ENCODE peak calls at places on chromosomes 1 and 21, in six cellular contexts. Y, J, N, W, V and O are unnamed samples. For H3K4me1, the result is how much of the 10 kb centered on the place peaks cover.

GRCh38 chr1:197961933-197962332 is 44.8 kb downstream of the LHX9 start:
- DNase-seq in Y (no peak), J (no peak), N (no peak), W (no peak), V (no peak), O (no peak)

GRCh38 chr1:89995595-89996397 is 886 bp downstream of the ZNF326 start:
- DNase-seq in Y (no peak), J (no peak), N (no peak), W (no peak), V (no peak), O (no peak)

GRCh38 chr1:219324629-219325367 is 151.1 kb downstream of the LYPLAL1 start:
- DNase-seq in Y (no peak), J (no peak), N (no peak), W (no peak), V (no peak), O (no peak)

GRCh38 chr21:29849735-29850176 is 90.0 kb downstream of the GRIK1 start:
- DNase-seq in Y (no peak), J (no peak), N (peak), W (no peak), V (peak), O (no peak)

GRCh38 chr1:8681317-8681650 is 136.2 kb downstream of the RERE start:
- DNase-seq in Y (no peak), J (no peak), N (no peak), W (no peak), V (no peak), O (no peak)

GRCh38 chr1:38746966-38747600 is 112.5 kb downstream of the RRAGC start:
- DNase-seq in Y (no peak), J (no peak), N (no peak), W (no peak), V (no peak), O (no peak)

GRCh38 chr1:235714205-235714897 is 64.8 kb upstream of the GNG4 start:
- DNase-seq in Y (no peak), J (no peak), N (no peak), W (no peak), V (no peak), O (no peak)

GRCh38 chr21:16624468-16625102 is 888.3 kb upstream of the CXADR start:
- DNase-seq in Y (no peak), J (no peak), N (no peak), W (no peak), V (no peak), O (no peak)

GRCh38 chr21:24112020-24112419 is 1495.3 kb downstream of the MRPL39 start:
- DNase-seq in Y (no peak), J (no peak), N (no peak), W (no peak), V (no peak), O (no peak)

GRCh38 chr1:119011706-119012105 is 23.6 kb upstream of the TBX15 start:
- DNase-seq in Y (no peak), J (no peak), N (no peak), W (no peak), V (no peak), O (no peak)

GRCh38 chr1:228902781-228903572 is 167.7 kb downstream of the RHOU start:
- DNase-seq in Y (peak), J (peak), N (peak), W (peak), V (peak), O (peak)

GRCh38 chr21:35697321-35697808 is 363.0 kb downstream of the SETD4 start:
- DNase-seq in Y (peak), J (peak), N (peak), W (no peak), V (no peak), O (peak)

GRCh38 chr1:19811206-19811851 is 3.8 kb downstream of the RNF186 start:
- DNase-seq in Y (no peak), J (no peak), N (no peak), W (peak), V (no peak), O (no peak)

GRCh38 chr1:111649648-111650047 is 30.1 kb downstream of the RAP1A start:
- DNase-seq in Y (no peak), J (no peak), N (no peak), W (no peak), V (peak), O (no peak)

GRCh38 chr1:154999651-155000474 is 2.7 kb upstream of the ZBTB7B start:
- DNase-seq in Y (no peak), J (no peak), N (peak), W (no peak), V (peak), O (peak)

GRCh38 chr1:2446394-2446793 is 29.7 kb upstream of the PLCH2 start:
- DNase-seq in Y (no peak), J (no peak), N (no peak), W (no peak), V (no peak), O (no peak)

GRCh38 chr1:56516539-56517252 is 62.7 kb downstream of the PLPP3 start:
- DNase-seq in Y (no peak), J (no peak), N (no peak), W (no peak), V (peak), O (no peak)

GRCh38 chr1:160209041-160209655 is 4.0 kb downstream of the PEA15 start:
- DNase-seq in Y (no peak), J (no peak), N (no peak), W (no peak), V (no peak), O (no peak)

GRCh38 chr21:34989337-34990151 is 59.6 kb downstream of the RUNX1 start:
- DNase-seq in Y (no peak), J (no peak), N (no peak), W (no peak), V (no peak), O (no peak)

GRCh38 chr1:115811140-115811828 is 29.6 kb downstream of the NHLH2 start:
- DNase-seq in Y (no peak), J (no peak), N (no peak), W (no peak), V (peak), O (no peak)

GRCh38 chr1:21232044-21232443 is 55.3 kb upstream of the EIF4G3 start:
- DNase-seq in Y (no peak), J (no peak), N (no peak), W (no peak), V (peak), O (no peak)

GRCh38 chr21:34822209-34822608 is 153.4 kb downstream of the CLIC6 start:
- DNase-seq in Y (no peak), J (no peak), N (no peak), W (no peak), V (no peak), O (no peak)

GRCh38 chr1:2216767-2217058 is 11.4 kb upstream of the SKI start:
- DNase-seq in Y (no peak), J (peak), N (peak), W (no peak), V (no peak), O (peak)

GRCh38 chr1:185373813-185374524 is 56.9 kb upstream of the IVNS1ABP start:
- DNase-seq in Y (no peak), J (no peak), N (no peak), W (no peak), V (no peak), O (no peak)

GRCh38 chr1:28114844-28115243 is 26.4 kb upstream of the EYA3 start:
- DNase-seq in Y (no peak), J (no peak), N (no peak), W (no peak), V (no peak), O (no peak)

GRCh38 chr21:43983860-43984420 is 28.2 kb upstream of the TRAPPC10 start:
- DNase-seq in Y (no peak), J (no peak), N (no peak), W (no peak), V (no peak), O (no peak)

GRCh38 chr21:33042812-33043211 is 17.1 kb downstream of the OLIG2 start:
- DNase-seq in Y (no peak), J (no peak), N (no peak), W (no peak), V (no peak), O (no peak)

GRCh38 chr21:38789275-38789674 is 16.5 kb upstream of the ETS2 start:
- DNase-seq in Y (no peak), J (no peak), N (no peak), W (no peak), V (no peak), O (no peak)

GRCh38 chr21:38790961-38791360 is 14.8 kb upstream of the ETS2 start:
- DNase-seq in Y (no peak), J (no peak), N (no peak), W (no peak), V (no peak), O (no peak)

GRCh38 chr21:38787461-38788274 is 18.1 kb upstream of the ETS2 start:
- DNase-seq in Y (no peak), J (no peak), N (no peak), W (peak), V (peak), O (no peak)

GRCh38 chr21:38788275-38788911 is 17.3 kb upstream of the ETS2 start:
- DNase-seq in Y (no peak), J (no peak), N (no peak), W (no peak), V (no peak), O (no peak)

GRCh38 chr21:38790038-38790437 is 15.7 kb upstream of the ETS2 start:
- DNase-seq in Y (no peak), J (no peak), N (no peak), W (no peak), V (no peak), O (no peak)
- H3K4me1 ChIP-seq in Y (under half), J (under half), N (under half), W (under half), V (under half), O (under half)

DNA sequence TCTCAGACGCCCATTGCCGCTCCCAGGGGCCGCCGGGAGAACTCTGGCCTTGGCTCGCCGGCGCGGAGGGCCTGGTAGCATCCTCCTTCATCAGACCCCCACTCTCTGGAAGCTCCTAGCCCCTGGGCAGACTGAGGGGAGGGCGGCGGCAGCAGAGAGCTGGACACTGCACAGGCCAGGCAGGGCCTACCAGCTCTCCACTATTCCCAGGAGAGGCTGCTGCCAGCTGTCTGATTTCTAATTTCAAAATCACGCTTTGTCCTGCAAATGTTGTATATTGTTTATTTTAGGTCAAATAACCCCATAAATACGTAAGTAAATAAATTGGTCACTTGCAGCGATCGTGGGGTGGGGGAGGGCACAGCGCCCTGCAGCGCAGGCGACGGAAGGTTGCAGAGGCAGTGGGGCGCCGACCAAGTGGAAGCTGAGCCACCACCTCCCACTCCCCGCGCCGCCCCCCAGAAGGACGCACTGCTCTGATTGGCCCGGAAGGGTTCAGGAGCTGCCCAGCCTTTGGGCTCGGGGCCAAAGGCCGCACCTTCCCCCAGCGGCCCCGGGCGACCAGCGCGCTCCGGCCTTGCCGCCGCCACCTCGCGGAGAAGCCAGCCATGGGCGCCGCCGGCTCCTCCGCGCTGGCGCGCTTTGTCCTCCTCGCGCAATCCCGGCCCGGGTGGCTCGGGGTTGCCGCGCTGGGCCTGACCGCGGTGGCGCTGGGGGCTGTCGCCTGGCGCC is at the start of gene MTARC1:
- DNase-seq in Y (peak), J (peak), N (peak), W (no peak), V (peak), O (no peak)
- TF ChIP-seq POLR2A in Y (no peak), J (no peak), N (no peak), W (no peak), V (peak), O (no peak)

DNA sequence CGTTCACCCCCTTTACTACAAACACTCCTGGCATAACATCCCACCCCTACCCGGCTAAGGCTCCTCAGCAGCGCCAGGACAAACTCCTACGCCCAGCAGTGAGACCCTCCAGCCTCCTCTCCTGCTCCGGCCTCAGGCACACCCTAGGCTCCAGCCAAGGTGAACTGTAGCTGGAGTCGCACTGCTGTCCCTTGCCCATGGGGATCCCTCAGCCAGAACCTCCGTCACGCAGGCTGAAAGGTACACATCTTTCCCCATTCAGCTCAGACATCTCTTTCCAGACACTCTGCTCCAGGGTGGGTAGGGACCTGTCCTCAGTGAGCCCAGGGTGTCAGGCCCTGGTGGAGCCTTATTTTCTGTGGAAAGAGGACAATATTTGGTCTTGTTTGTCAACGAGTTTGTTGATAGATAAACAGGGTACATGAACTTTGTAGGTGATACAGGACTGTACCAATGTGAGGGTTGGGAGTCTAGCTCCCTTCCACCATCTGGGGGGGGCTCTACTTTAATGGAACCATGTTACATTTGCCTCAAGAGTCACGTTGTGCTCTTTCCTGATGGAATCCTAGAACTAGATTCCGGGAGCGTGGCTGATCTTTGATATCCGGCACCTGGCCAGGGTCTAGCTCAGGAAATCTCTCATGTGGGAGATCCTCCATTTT is 56.5 kb upstream of the SSBP3 start:
- DNase-seq in Y (peak), J (no peak), N (no peak), W (no peak), V (no peak), O (no peak)
- H3K4me1 ChIP-seq in Y (under half), J (under half), N (under half), W (under half), V (under half), O (under half)

DNA sequence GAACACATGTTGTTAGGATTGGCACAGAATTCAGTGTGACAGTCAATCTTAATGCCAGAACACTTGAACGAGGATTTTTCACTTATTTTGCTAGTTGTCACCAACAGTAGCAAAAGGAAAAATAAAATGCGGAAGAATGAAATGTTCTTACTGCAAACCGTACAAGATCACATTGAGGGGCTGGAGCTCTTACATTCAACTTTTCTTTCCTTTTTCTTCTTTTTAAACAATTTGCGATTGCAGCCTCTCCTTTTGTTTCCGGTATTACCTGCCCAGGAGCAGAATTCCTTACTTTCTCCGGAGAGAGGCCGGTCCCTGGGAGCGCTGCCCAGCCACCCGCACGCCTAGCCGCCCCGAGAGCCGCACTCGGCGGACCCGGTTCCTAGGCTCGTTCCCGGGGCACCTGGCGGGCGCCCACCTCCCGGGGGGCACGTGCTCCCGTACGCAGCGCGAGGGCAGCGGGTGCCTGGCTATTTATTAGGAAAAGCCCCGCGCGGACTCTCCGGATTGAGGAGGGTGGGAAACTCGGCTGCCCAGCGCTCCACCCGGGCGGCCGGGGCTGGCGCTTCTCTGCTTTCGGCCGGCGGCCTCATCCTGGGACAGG is 1.2 kb upstream of the CAMTA1 start:
- DNase-seq in Y (no peak), J (no peak), N (no peak), W (no peak), V (no peak), O (no peak)
- TF ChIP-seq POLR2A in Y (peak), J (no peak), N (no peak), W (no peak), V (peak), O (no peak)

GRCh38 chr1:226649780-226650179 is 89.3 kb downstream of the ITPKB start:
- DNase-seq in Y (no peak), J (peak), N (no peak), W (no peak), V (no peak), O (no peak)
- H3K4me1 ChIP-seq in Y (under half), J (under half), N (under half), W (under half), V (under half), O (under half)

DNA sequence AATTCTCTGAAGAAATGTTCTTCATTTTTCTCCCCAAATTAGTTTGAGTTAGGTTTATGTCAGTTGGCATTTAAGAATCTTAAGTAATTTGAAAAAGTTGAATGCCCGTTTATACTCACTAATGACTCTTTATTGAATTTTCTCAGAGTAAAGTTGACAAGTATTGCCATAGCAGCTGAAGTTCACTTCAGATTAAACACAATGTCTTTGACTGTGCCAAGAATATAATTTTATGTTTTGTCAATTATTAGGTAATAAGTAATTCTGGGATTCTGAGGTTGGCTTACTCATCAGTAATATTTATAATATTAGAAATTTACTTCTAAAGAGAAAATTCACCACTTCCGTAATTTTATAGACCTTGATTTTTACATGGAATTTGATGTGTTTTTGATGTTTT is 369.3 kb upstream of the TMPRSS15 start:
- DNase-seq in Y (no peak), J (no peak), N (no peak), W (no peak), V (no peak), O (no peak)
- TF ChIP-seq POLR2A in Y (no peak), J (no peak), N (no peak), W (no peak), V (no peak), O (no peak)